ENCODE peak calls at places on chromosomes 6 and 20, in five cellular contexts. S is HFF-Myc; P is CD8-positive, alpha-beta T cell; J is GM06990; A is bronchial epithelial cell. O is an unnamed sample.

GRCh38 chr6:149895702-149896310 is 2.1 kb downstream of the RAET1E start:
- DNase-seq in J (no peak), S (peak), P (no peak), A (peak), O (no peak)

GRCh38 chr6:85458184-85458583 is 8.3 kb downstream of the NT5E start:
- DNase-seq in P (no peak), J (no peak), A (no peak), S (no peak), O (no peak)

GRCh38 chr6:38234934-38235678 is 404.6 kb downstream of the BTBD9 start:
- DNase-seq in P (no peak), S (no peak), A (no peak), J (peak), O (peak)

GRCh38 chr6:41967312-41968287 is 26.0 kb upstream of the CCND3 start:
- DNase-seq in S (no peak), P (no peak), A (peak), J (no peak), O (no peak)

GRCh38 chr6:25085761-25086160 is 150.0 kb upstream of the RIPOR2 start:
- DNase-seq in J (no peak), S (no peak), A (no peak), P (no peak), O (peak)

GRCh38 chr6:7727150-7727950 is 1.5 kb downstream of the BMP6 start:
- DNase-seq in J (peak), P (no peak), A (no peak), S (no peak), O (no peak)

GRCh38 chr6:15243994-15244604 is 1.8 kb upstream of the JARID2 start:
- DNase-seq in S (no peak), J (no peak), P (no peak), A (no peak), O (no peak)

GRCh38 chr20:59253779-59254319 is 46.6 kb upstream of the EDN3 start:
- DNase-seq in P (no peak), S (no peak), A (no peak), J (no peak), O (no peak)

GRCh38 chr6:36224918-36225461 is 28.4 kb downstream of the BRPF3 start:
- DNase-seq in S (no peak), A (peak), J (no peak), P (no peak), O (no peak)

GRCh38 chr6:144898052-144898689 is 613.0 kb downstream of the UTRN start:
- DNase-seq in P (no peak), S (no peak), A (peak), J (no peak), O (no peak)

GRCh38 chr20:51725584-51726176 is 42.5 kb downstream of the ATP9A start:
- DNase-seq in A (peak), J (no peak), S (no peak), P (no peak), O (no peak)

GRCh38 chr20:24100370-24101011 is 111.9 kb upstream of the GGTLC1 start:
- DNase-seq in A (peak), J (no peak), P (peak), S (peak), O (no peak)

GRCh38 chr6:121730616-121731015 is 295.2 kb downstream of the GJA1 start:
- DNase-seq in J (no peak), A (no peak), P (no peak), S (no peak), O (no peak)

GRCh38 chr20:63657937-63658748 is at the start of gene RTEL1:
- DNase-seq in A (peak), S (peak), P (peak), J (peak), O (peak)

GRCh38 chr6:162230147-162230752 is 497.3 kb downstream of the PRKN start:
- DNase-seq in S (no peak), P (no peak), A (no peak), J (no peak), O (no peak)

GRCh38 chr20:44695295-44696230 is 19.6 kb upstream of the CCN5 start:
- DNase-seq in J (no peak), A (no peak), P (no peak), S (no peak), O (no peak)

GRCh38 chr6:99138445-99138844 is 190.7 kb upstream of the FBXL4 start:
- DNase-seq in S (no peak), J (no peak), P (no peak), A (no peak), O (no peak)

GRCh38 chr6:150840185-150840584 is 25.3 kb upstream of the MTHFD1L start:
- DNase-seq in A (no peak), P (no peak), J (no peak), S (no peak), O (no peak)

GRCh38 chr6:131954775-131955107 is 3.6 kb upstream of the CCN2 start:
- DNase-seq in J (no peak), P (no peak), S (peak), A (peak), O (no peak)

GRCh38 chr20:63734946-63735858 is 1.3 kb upstream of the LIME1 start:
- DNase-seq in P (no peak), A (no peak), J (no peak), S (no peak), O (no peak)

GRCh38 chr20:62839261-62839660 is 22.4 kb downstream of the TCFL5 start:
- DNase-seq in J (no peak), A (no peak), S (no peak), P (no peak), O (no peak)

GRCh38 chr6:17707371-17707651 is 586 bp upstream of the NUP153 start:
- DNase-seq in P (no peak), A (no peak), S (no peak), J (no peak), O (no peak)

GRCh38 chr6:98942263-98942803 is 5.4 kb downstream of the FBXL4 start:
- DNase-seq in A (no peak), P (no peak), J (no peak), S (no peak), O (no peak)

GRCh38 chr6:158518196-158519127 is 41.4 kb upstream of the TMEM181 start:
- DNase-seq in A (peak), J (peak), P (no peak), S (peak), O (peak)

GRCh38 chr20:8073024-8073832 is 53.7 kb upstream of the TMX4 start:
- DNase-seq in P (no peak), J (no peak), S (no peak), A (peak), O (no peak)

GRCh38 chr20:40587038-40587437 is 102.0 kb downstream of the MAFB start:
- DNase-seq in J (no peak), A (no peak), P (no peak), S (no peak), O (no peak)

GRCh38 chr20:41249781-41250281 is 67.7 kb downstream of the ZHX3 start:
- DNase-seq in J (peak), S (peak), P (no peak), A (peak), O (no peak)

GRCh38 chr20:47221036-47221625 is 135.4 kb downstream of the ZMYND8 start:
- DNase-seq in P (no peak), A (no peak), J (no peak), S (no peak), O (no peak)

GRCh38 chr6:162726997-162727346 is 594 bp downstream of the PRKN start:
- DNase-seq in P (no peak), A (peak), J (no peak), S (no peak), O (no peak)

GRCh38 chr6:84639396-84639795 is 125.0 kb downstream of the TBX18 start:
- DNase-seq in J (no peak), S (no peak), P (no peak), A (peak), O (no peak)

GRCh38 chr6:167733740-167734661 is 92.7 kb upstream of the AFDN start:
- DNase-seq in S (no peak), A (no peak), P (no peak), J (no peak), O (no peak)

GRCh38 chr6:31836036-31836675 is 8.6 kb downstream of the HSPA1B start:
- DNase-seq in A (no peak), J (no peak), S (no peak), P (no peak), O (no peak)

GRCh38 chr6:31837612-31838553 is 10.3 kb downstream of the HSPA1B start:
- DNase-seq in J (no peak), S (no peak), P (no peak), A (no peak), O (no peak)

GRCh38 chr6:31838968-31839367 is 11.4 kb downstream of the HSPA1B start:
- DNase-seq in P (no peak), J (no peak), A (no peak), S (no peak), O (no peak)

GRCh38 chr6:31834704-31835375 is 7.3 kb downstream of the HSPA1B start:
- DNase-seq in J (no peak), P (peak), S (no peak), A (peak), O (no peak)

GRCh38 chr6:31836676-31837611 is 9.4 kb downstream of the HSPA1B start:
- DNase-seq in P (no peak), A (peak), J (no peak), S (no peak), O (no peak)
- TF ChIP-seq CTCF in P (no peak), A (no peak), J (peak), S (no peak), O (no peak)

GRCh38 chr20:37352611-37352980 is 6.7 kb downstream of the SRC start:
- DNase-seq in P (no peak), S (no peak), A (no peak), J (no peak), O (no peak)
- H3K4me3 ChIP-seq in P (no peak), S (no peak), A (no peak), J (no peak), O (no peak)

DNA sequence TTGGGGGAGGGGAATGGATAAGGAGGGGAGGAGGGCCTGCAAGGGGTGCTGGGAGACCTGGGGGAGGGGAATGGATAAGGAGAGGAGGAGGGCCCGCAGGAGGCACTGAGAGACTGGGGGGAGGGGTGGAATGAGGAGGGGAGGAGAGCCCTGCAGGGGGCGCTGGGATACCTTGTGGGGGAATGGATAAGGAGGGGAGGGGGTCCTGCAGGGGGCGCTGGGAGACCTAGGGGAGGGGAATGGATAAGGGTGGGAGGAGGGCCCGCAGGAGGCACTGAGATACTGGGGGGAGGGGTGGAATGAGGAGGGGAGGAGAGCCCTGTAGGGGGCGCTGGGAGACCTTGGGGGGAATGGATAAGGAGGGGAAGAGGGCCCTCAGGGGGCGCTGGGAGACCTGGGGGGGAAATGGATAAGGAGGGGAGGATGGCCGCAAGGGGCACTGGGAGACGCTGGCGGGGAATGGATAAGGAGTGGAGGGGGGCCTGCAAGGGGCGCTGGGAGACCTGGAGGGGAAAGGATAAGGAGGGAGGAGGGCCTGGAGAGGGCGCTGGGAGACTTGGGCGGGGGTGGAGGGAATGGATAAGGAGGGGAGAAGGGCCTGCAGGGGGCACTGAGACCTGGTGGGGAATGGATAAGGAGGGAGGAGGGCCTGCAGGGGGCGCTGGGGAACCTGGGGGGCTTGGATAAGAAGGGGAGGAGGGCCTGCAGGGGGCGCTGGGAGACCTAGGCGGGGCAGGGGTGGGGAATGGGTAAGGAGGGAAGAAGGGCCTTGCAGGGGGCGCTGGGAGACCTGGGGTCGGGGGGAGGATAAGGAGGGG is 1.3 kb upstream of the CTCFL start:
- DNase-seq in J (no peak), S (no peak), A (no peak), P (no peak), O (no peak)
- TF ChIP-seq CTCF in J (peak), S (peak), A (no peak), P (no peak), O (peak)

GRCh38 chr6:94026575-94026974 is 607.2 kb upstream of the EPHA7 start:
- DNase-seq in A (no peak), S (no peak), J (no peak), P (no peak), O (no peak)
- H3K4me3 ChIP-seq in A (no peak), S (no peak), J (no peak), P (no peak), O (no peak)

O was measured in GM12864.